ENCODE peak calls at places on chromosome 1, in five cellular contexts. One of them, this sample, is unnamed.

GRCh38 chr1:112704908-112705627 is 1.9 kb downstream of the RHOC start:
- DNase-seq in cardiac muscle cell: peak; percentile 97
- DNase-seq in heart left ventricle: peak; percentile 90
- DNase-seq in brain microvascular endothelial cell: peak; percentile 95
- DNase-seq in activated naive CD4-positive, alpha-beta T cell: no peak
- DNase-seq in this sample: peak; percentile 81

GRCh38 chr1:117606608-117607261 is 887 bp downstream of the TENT5C start:
- DNase-seq in brain microvascular endothelial cell: no peak
- DNase-seq in activated naive CD4-positive, alpha-beta T cell: peak; percentile 15
- DNase-seq in cardiac muscle cell: peak; percentile 56
- DNase-seq in heart left ventricle: peak; percentile 71
- DNase-seq in this sample: peak; percentile 63

GRCh38 chr1:11134352-11135266 is 34.9 kb upstream of the EXOSC10 start:
- DNase-seq in brain microvascular endothelial cell: peak; percentile 14
- DNase-seq in activated naive CD4-positive, alpha-beta T cell: no peak
- DNase-seq in cardiac muscle cell: no peak
- DNase-seq in heart left ventricle: no peak
- DNase-seq in this sample: no peak

GRCh38 chr1:223504741-223505140 is 111.5 kb downstream of the CCDC185 start:
- DNase-seq in cardiac muscle cell: peak; percentile 87
- DNase-seq in activated naive CD4-positive, alpha-beta T cell: no peak
- DNase-seq in brain microvascular endothelial cell: peak; percentile 20
- DNase-seq in heart left ventricle: no peak
- DNase-seq in this sample: peak; percentile 58

GRCh38 chr1:113282011-113282896 is 108.1 kb upstream of the MAGI3 start:
- DNase-seq in brain microvascular endothelial cell: no peak
- DNase-seq in cardiac muscle cell: no peak
- DNase-seq in heart left ventricle: no peak
- DNase-seq in activated naive CD4-positive, alpha-beta T cell: no peak
- DNase-seq in this sample: no peak

GRCh38 chr1:220726634-220727033 is 21.5 kb upstream of the MTARC2 start:
- DNase-seq in cardiac muscle cell: no peak
- DNase-seq in activated naive CD4-positive, alpha-beta T cell: no peak
- DNase-seq in brain microvascular endothelial cell: no peak
- DNase-seq in heart left ventricle: no peak
- DNase-seq in this sample: no peak

GRCh38 chr1:70042090-70042716 is 163.2 kb downstream of the LRRC40 start:
- DNase-seq in activated naive CD4-positive, alpha-beta T cell: no peak
- DNase-seq in cardiac muscle cell: peak; percentile 51
- DNase-seq in heart left ventricle: no peak
- DNase-seq in brain microvascular endothelial cell: no peak
- DNase-seq in this sample: no peak

GRCh38 chr1:235151033-235151432 is 10.0 kb downstream of the RBM34 start:
- DNase-seq in activated naive CD4-positive, alpha-beta T cell: no peak
- DNase-seq in heart left ventricle: no peak
- DNase-seq in brain microvascular endothelial cell: no peak
- DNase-seq in cardiac muscle cell: no peak
- DNase-seq in this sample: no peak

GRCh38 chr1:13498553-13498952 is 15.2 kb downstream of the LRRC38 start:
- DNase-seq in activated naive CD4-positive, alpha-beta T cell: no peak
- DNase-seq in brain microvascular endothelial cell: no peak
- DNase-seq in cardiac muscle cell: no peak
- DNase-seq in heart left ventricle: peak; percentile 3
- DNase-seq in this sample: no peak

GRCh38 chr1:83670891-83671565 is 327.9 kb downstream of the TTLL7 start:
- DNase-seq in activated naive CD4-positive, alpha-beta T cell: no peak
- DNase-seq in heart left ventricle: no peak
- DNase-seq in cardiac muscle cell: no peak
- DNase-seq in brain microvascular endothelial cell: no peak
- DNase-seq in this sample: no peak

GRCh38 chr1:40291293-40291692 is 25.8 kb downstream of the COL9A2 start:
- DNase-seq in heart left ventricle: no peak
- DNase-seq in cardiac muscle cell: no peak
- DNase-seq in brain microvascular endothelial cell: no peak
- DNase-seq in activated naive CD4-positive, alpha-beta T cell: no peak
- DNase-seq in this sample: no peak

GRCh38 chr1:116556289-116557006 is 14.4 kb downstream of the CD58 start:
- DNase-seq in brain microvascular endothelial cell: peak; percentile 96
- DNase-seq in activated naive CD4-positive, alpha-beta T cell: no peak
- DNase-seq in cardiac muscle cell: peak; percentile 97
- DNase-seq in heart left ventricle: no peak
- DNase-seq in this sample: peak; percentile 71

GRCh38 chr1:110636149-110636935 is 30.2 kb upstream of the KCNA2 start:
- DNase-seq in cardiac muscle cell: no peak
- DNase-seq in activated naive CD4-positive, alpha-beta T cell: no peak
- DNase-seq in heart left ventricle: no peak
- DNase-seq in brain microvascular endothelial cell: no peak
- DNase-seq in this sample: no peak

GRCh38 chr1:247494746-247495145 is 36.8 kb upstream of the OR2B11 start:
- DNase-seq in brain microvascular endothelial cell: no peak
- DNase-seq in cardiac muscle cell: no peak
- DNase-seq in activated naive CD4-positive, alpha-beta T cell: no peak
- DNase-seq in heart left ventricle: no peak
- DNase-seq in this sample: no peak

GRCh38 chr1:110460253-110461220 is 9.6 kb downstream of the PROK1 start:
- DNase-seq in brain microvascular endothelial cell: peak; percentile 76
- DNase-seq in activated naive CD4-positive, alpha-beta T cell: peak; percentile 67
- DNase-seq in heart left ventricle: no peak
- DNase-seq in cardiac muscle cell: peak; percentile 84
- DNase-seq in this sample: no peak

GRCh38 chr1:50047916-50048694 is 24.4 kb upstream of the AGBL4 start:
- DNase-seq in brain microvascular endothelial cell: no peak
- DNase-seq in cardiac muscle cell: no peak
- DNase-seq in activated naive CD4-positive, alpha-beta T cell: no peak
- DNase-seq in heart left ventricle: peak; percentile 56
- DNase-seq in this sample: no peak

GRCh38 chr1:113565621-113566020 is 175.3 kb downstream of the MAGI3 start:
- DNase-seq in cardiac muscle cell: peak; percentile 1
- DNase-seq in brain microvascular endothelial cell: no peak
- DNase-seq in heart left ventricle: no peak
- DNase-seq in activated naive CD4-positive, alpha-beta T cell: no peak
- DNase-seq in this sample: no peak

GRCh38 chr1:27655151-27655929 is 16.7 kb downstream of the IFI6 start:
- DNase-seq in heart left ventricle: no peak
- DNase-seq in brain microvascular endothelial cell: no peak
- DNase-seq in activated naive CD4-positive, alpha-beta T cell: no peak
- DNase-seq in cardiac muscle cell: no peak
- DNase-seq in this sample: no peak

GRCh38 chr1:212012034-212012740 is 23.2 kb downstream of the INTS7 start:
- DNase-seq in cardiac muscle cell: peak; percentile 76
- DNase-seq in brain microvascular endothelial cell: peak; percentile 68
- DNase-seq in activated naive CD4-positive, alpha-beta T cell: peak; percentile 11
- DNase-seq in heart left ventricle: no peak
- DNase-seq in this sample: peak; percentile 63

GRCh38 chr1:244173765-244174164 is 122.7 kb downstream of the ZBTB18 start:
- DNase-seq in cardiac muscle cell: no peak
- DNase-seq in brain microvascular endothelial cell: no peak
- DNase-seq in activated naive CD4-positive, alpha-beta T cell: no peak
- DNase-seq in heart left ventricle: no peak
- DNase-seq in this sample: no peak

GRCh38 chr1:41833519-41834000 is 85.2 kb downstream of the HIVEP3 start:
- DNase-seq in cardiac muscle cell: no peak
- DNase-seq in brain microvascular endothelial cell: no peak
- DNase-seq in heart left ventricle: no peak
- DNase-seq in activated naive CD4-positive, alpha-beta T cell: no peak
- DNase-seq in this sample: no peak

GRCh38 chr1:43934279-43934985 is 831 bp downstream of the ARTN start:
- DNase-seq in activated naive CD4-positive, alpha-beta T cell: peak; percentile 30
- DNase-seq in cardiac muscle cell: peak; percentile 71
- DNase-seq in brain microvascular endothelial cell: peak; percentile 32
- DNase-seq in heart left ventricle: peak; percentile 82
- DNase-seq in this sample: peak; percentile 80

GRCh38 chr1:78231894-78232293 is 186.1 kb downstream of the GIPC2 start:
- DNase-seq in cardiac muscle cell: no peak
- DNase-seq in brain microvascular endothelial cell: no peak
- DNase-seq in activated naive CD4-positive, alpha-beta T cell: no peak
- DNase-seq in heart left ventricle: no peak
- DNase-seq in this sample: no peak

GRCh38 chr1:71080178-71080781 is 555 bp downstream of the ZRANB2 start:
- DNase-seq in cardiac muscle cell: peak; percentile 25
- DNase-seq in activated naive CD4-positive, alpha-beta T cell: no peak
- DNase-seq in heart left ventricle: no peak
- DNase-seq in brain microvascular endothelial cell: no peak
- DNase-seq in this sample: no peak

GRCh38 chr1:218633238-218633948 is 288.3 kb downstream of the TGFB2 start:
- DNase-seq in brain microvascular endothelial cell: no peak
- DNase-seq in cardiac muscle cell: peak; percentile 21
- DNase-seq in heart left ventricle: no peak
- DNase-seq in activated naive CD4-positive, alpha-beta T cell: no peak
- DNase-seq in this sample: no peak

This sample was measured in lower lobe of right lung.